ENCODE peak calls at places on chromosomes 12 and 14, in ten cellular contexts. One of them, this sample, is unnamed.

GRCh38 chr12:55057466-55057865 is 37.7 kb downstream of the NEUROD4 start:
- DNase-seq in PC-9: no peak
- DNase-seq in IMR-90: no peak
- DNase-seq in endothelial cell: peak; percentile 30
- DNase-seq in AG09319: no peak
- DNase-seq in coronary artery: no peak
- DNase-seq in H9: no peak
- DNase-seq in foreskin keratinocyte: no peak
- DNase-seq in astrocyte of the cerebellum: no peak
- DNase-seq in stomach: no peak
- DNase-seq in this sample: no peak

GRCh38 chr12:101634724-101635123 is 40.0 kb downstream of the MYBPC1 start:
- DNase-seq in PC-9: no peak
- DNase-seq in IMR-90: no peak
- DNase-seq in endothelial cell: no peak
- DNase-seq in AG09319: no peak
- DNase-seq in coronary artery: no peak
- DNase-seq in H9: no peak
- DNase-seq in foreskin keratinocyte: no peak
- DNase-seq in astrocyte of the cerebellum: no peak
- DNase-seq in stomach: no peak
- DNase-seq in this sample: peak; percentile 56

GRCh38 chr12:81797100-81797499 is 38.0 kb upstream of the PPFIA2 start:
- DNase-seq in PC-9: no peak
- DNase-seq in IMR-90: no peak
- DNase-seq in endothelial cell: no peak
- DNase-seq in AG09319: no peak
- DNase-seq in coronary artery: no peak
- DNase-seq in H9: no peak
- DNase-seq in foreskin keratinocyte: no peak
- DNase-seq in astrocyte of the cerebellum: no peak
- DNase-seq in stomach: no peak
- DNase-seq in this sample: no peak

GRCh38 chr14:92885279-92886061 is 37.5 kb upstream of the CHGA start:
- DNase-seq in PC-9: no peak
- DNase-seq in IMR-90: no peak
- DNase-seq in endothelial cell: no peak
- DNase-seq in AG09319: no peak
- DNase-seq in coronary artery: no peak
- DNase-seq in H9: no peak
- DNase-seq in foreskin keratinocyte: no peak
- DNase-seq in astrocyte of the cerebellum: no peak
- DNase-seq in stomach: no peak
- DNase-seq in this sample: no peak

GRCh38 chr12:19624401-19624930 is 185.2 kb downstream of the AEBP2 start:
- DNase-seq in PC-9: no peak
- DNase-seq in IMR-90: no peak
- DNase-seq in endothelial cell: no peak
- DNase-seq in AG09319: no peak
- DNase-seq in coronary artery: no peak
- DNase-seq in H9: no peak
- DNase-seq in foreskin keratinocyte: no peak
- DNase-seq in astrocyte of the cerebellum: peak; percentile 32
- DNase-seq in stomach: no peak
- DNase-seq in this sample: no peak

GRCh38 chr12:10165421-10165820 is 6.5 kb downstream of the OLR1 start:
- DNase-seq in PC-9: no peak
- DNase-seq in IMR-90: no peak
- DNase-seq in endothelial cell: no peak
- DNase-seq in AG09319: no peak
- DNase-seq in coronary artery: no peak
- DNase-seq in H9: no peak
- DNase-seq in foreskin keratinocyte: no peak
- DNase-seq in astrocyte of the cerebellum: no peak
- DNase-seq in stomach: no peak
- DNase-seq in this sample: no peak

GRCh38 chr12:124909831-124910560 is 4.5 kb downstream of the UBC start:
- DNase-seq in PC-9: no peak
- DNase-seq in IMR-90: peak; percentile 48
- DNase-seq in endothelial cell: no peak
- DNase-seq in AG09319: no peak
- DNase-seq in coronary artery: no peak
- DNase-seq in H9: no peak
- DNase-seq in foreskin keratinocyte: peak; percentile 89
- DNase-seq in astrocyte of the cerebellum: no peak
- DNase-seq in stomach: no peak
- DNase-seq in this sample: no peak

GRCh38 chr12:14903386-14904098 is 17.9 kb upstream of the MGP start:
- DNase-seq in PC-9: no peak
- DNase-seq in IMR-90: no peak
- DNase-seq in endothelial cell: no peak
- DNase-seq in AG09319: no peak
- DNase-seq in coronary artery: no peak
- DNase-seq in H9: no peak
- DNase-seq in foreskin keratinocyte: no peak
- DNase-seq in astrocyte of the cerebellum: no peak
- DNase-seq in stomach: no peak
- DNase-seq in this sample: no peak

GRCh38 chr12:12022306-12022931 is 48.3 kb upstream of the BCL2L14 start:
- DNase-seq in PC-9: no peak
- DNase-seq in IMR-90: no peak
- DNase-seq in endothelial cell: no peak
- DNase-seq in AG09319: no peak
- DNase-seq in coronary artery: no peak
- DNase-seq in H9: no peak
- DNase-seq in foreskin keratinocyte: no peak
- DNase-seq in astrocyte of the cerebellum: no peak
- DNase-seq in stomach: no peak
- DNase-seq in this sample: no peak

GRCh38 chr14:57408634-57409033 is 18.2 kb downstream of the NAA30 start:
- DNase-seq in PC-9: no peak
- DNase-seq in IMR-90: no peak
- DNase-seq in endothelial cell: no peak
- DNase-seq in AG09319: no peak
- DNase-seq in coronary artery: no peak
- DNase-seq in H9: no peak
- DNase-seq in foreskin keratinocyte: no peak
- DNase-seq in astrocyte of the cerebellum: no peak
- DNase-seq in stomach: no peak
- DNase-seq in this sample: no peak

GRCh38 chr12:105330283-105330937 is at the start of gene C12orf75:
- DNase-seq in PC-9: no peak
- DNase-seq in IMR-90: peak; percentile 68
- DNase-seq in endothelial cell: peak; percentile 78
- DNase-seq in AG09319: no peak
- DNase-seq in coronary artery: no peak
- DNase-seq in H9: peak; percentile 93
- DNase-seq in foreskin keratinocyte: no peak
- DNase-seq in astrocyte of the cerebellum: peak; percentile 34
- DNase-seq in stomach: peak; percentile 83
- DNase-seq in this sample: peak; percentile 95

GRCh38 chr12:120964298-120964697 is 14.0 kb upstream of the HNF1A start:
- DNase-seq in PC-9: no peak
- DNase-seq in IMR-90: no peak
- DNase-seq in endothelial cell: no peak
- DNase-seq in AG09319: no peak
- DNase-seq in coronary artery: no peak
- DNase-seq in H9: no peak
- DNase-seq in foreskin keratinocyte: no peak
- DNase-seq in astrocyte of the cerebellum: no peak
- DNase-seq in stomach: no peak
- DNase-seq in this sample: no peak

GRCh38 chr14:93160353-93160801 is 24.3 kb downstream of the MOAP1 start:
- DNase-seq in PC-9: no peak
- DNase-seq in IMR-90: no peak
- DNase-seq in endothelial cell: no peak
- DNase-seq in AG09319: no peak
- DNase-seq in coronary artery: no peak
- DNase-seq in H9: peak; percentile 54
- DNase-seq in foreskin keratinocyte: no peak
- DNase-seq in astrocyte of the cerebellum: no peak
- DNase-seq in stomach: no peak
- DNase-seq in this sample: no peak

GRCh38 chr12:117101953-117102833 is 3.0 kb upstream of the TESC start:
- DNase-seq in PC-9: no peak
- DNase-seq in IMR-90: no peak
- DNase-seq in endothelial cell: no peak
- DNase-seq in AG09319: no peak
- DNase-seq in coronary artery: no peak
- DNase-seq in H9: no peak
- DNase-seq in foreskin keratinocyte: no peak
- DNase-seq in astrocyte of the cerebellum: no peak
- DNase-seq in stomach: no peak
- DNase-seq in this sample: no peak

GRCh38 chr12:131092911-131093901 is 139.5 kb downstream of the ADGRD1 start:
- DNase-seq in PC-9: no peak
- DNase-seq in IMR-90: no peak
- DNase-seq in endothelial cell: no peak
- DNase-seq in AG09319: no peak
- DNase-seq in coronary artery: peak; percentile 62
- DNase-seq in H9: peak; percentile 24
- DNase-seq in foreskin keratinocyte: no peak
- DNase-seq in astrocyte of the cerebellum: peak; percentile 4
- DNase-seq in stomach: no peak
- DNase-seq in this sample: peak; percentile 68

DNA sequence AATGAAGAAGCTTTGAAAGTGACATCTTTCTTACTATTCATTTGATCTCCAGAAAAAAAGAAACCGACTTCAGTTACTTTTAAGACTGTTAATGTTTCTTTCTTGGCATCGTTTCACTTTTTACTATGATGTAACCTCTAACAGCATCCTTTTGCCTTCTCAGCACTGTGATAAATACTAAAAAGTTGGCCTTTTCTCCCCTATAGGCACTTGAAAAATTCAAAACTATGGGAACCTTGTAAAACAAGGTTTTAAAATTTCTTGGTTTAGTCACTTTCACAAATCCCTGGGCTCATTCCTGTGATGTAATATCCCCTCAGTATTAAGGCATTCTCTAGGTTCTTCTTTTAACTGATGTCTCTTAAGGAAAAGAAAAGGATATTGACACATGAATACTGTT is 281.8 kb downstream of the EGLN3 start:
- DNase-seq in PC-9: no peak
- DNase-seq in IMR-90: no peak
- DNase-seq in endothelial cell: no peak
- DNase-seq in AG09319: no peak
- DNase-seq in coronary artery: no peak
- DNase-seq in H9: no peak
- DNase-seq in foreskin keratinocyte: no peak
- DNase-seq in astrocyte of the cerebellum: no peak
- DNase-seq in stomach: no peak
- DNase-seq in this sample: no peak
- TF ChIP-seq CTCF in PC-9: no peak
- TF ChIP-seq CTCF in IMR-90: no peak
- TF ChIP-seq CTCF in endothelial cell: no peak
- TF ChIP-seq CTCF in AG09319: no peak
- TF ChIP-seq CTCF in coronary artery: no peak
- TF ChIP-seq CTCF in H9: no peak
- TF ChIP-seq CTCF in foreskin keratinocyte: no peak
- TF ChIP-seq CTCF in astrocyte of the cerebellum: no peak
- TF ChIP-seq CTCF in stomach: no peak
- TF ChIP-seq CTCF in this sample: no peak

DNA sequence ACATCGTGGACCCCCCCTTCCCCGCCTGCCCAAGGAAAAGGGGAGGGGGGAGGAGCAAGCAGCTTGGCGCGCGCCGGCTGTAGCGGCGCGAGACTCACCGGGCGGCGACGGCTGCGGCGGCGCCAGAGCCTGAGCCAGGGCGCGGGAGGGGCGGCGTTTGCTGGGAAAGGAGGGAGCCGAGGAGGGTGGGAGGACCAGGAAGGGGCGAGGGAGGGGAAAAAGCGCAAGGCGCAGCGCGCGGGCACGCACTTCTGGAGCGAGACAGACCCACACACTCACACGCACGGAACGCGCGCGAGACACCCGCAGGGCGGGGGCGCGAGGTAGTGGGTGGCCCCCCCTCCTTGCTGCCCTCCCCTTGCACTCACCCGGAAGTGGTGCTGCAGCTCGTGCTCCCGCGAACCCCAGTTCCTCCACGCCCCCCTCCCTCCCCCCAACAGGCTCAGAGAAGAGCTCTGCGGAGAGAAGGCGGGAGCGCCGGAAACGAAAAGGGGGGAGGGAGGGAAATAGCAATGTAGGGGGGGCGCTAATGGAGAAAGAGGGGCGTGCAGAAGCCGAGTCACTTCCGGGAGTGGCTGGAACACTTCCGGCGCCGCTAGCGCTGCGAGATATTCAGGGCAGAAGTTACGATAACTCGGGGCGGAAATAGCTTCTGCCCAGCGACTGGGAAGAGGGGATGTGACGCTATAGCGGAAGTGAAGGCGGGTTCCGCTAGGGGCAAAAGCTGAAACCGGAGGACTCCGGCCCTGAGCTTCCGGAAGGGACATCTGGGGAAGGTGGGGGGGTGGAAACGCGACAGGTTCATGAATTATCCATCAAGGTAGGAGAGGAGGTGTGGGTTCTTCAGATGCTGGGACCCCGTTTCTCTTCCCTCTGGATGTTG is at the start of gene ZNF384:
- DNase-seq in PC-9: peak; percentile 98
- DNase-seq in IMR-90: peak; percentile 99
- DNase-seq in endothelial cell: peak; percentile 88
- DNase-seq in AG09319: peak; percentile 99
- DNase-seq in coronary artery: peak; percentile 99
- DNase-seq in H9: peak; percentile 100
- DNase-seq in foreskin keratinocyte: peak; percentile 99
- DNase-seq in astrocyte of the cerebellum: peak; percentile 96
- DNase-seq in stomach: peak; percentile 97
- DNase-seq in this sample: peak; percentile 97
- TF ChIP-seq CTCF in PC-9: no peak
- TF ChIP-seq CTCF in IMR-90: no peak
- TF ChIP-seq CTCF in endothelial cell: no peak
- TF ChIP-seq CTCF in AG09319: peak; percentile 7
- TF ChIP-seq CTCF in coronary artery: peak; percentile 21
- TF ChIP-seq CTCF in H9: peak; percentile 13
- TF ChIP-seq CTCF in foreskin keratinocyte: peak; percentile 22
- TF ChIP-seq CTCF in astrocyte of the cerebellum: peak; percentile 4
- TF ChIP-seq CTCF in stomach: peak; percentile 11
- TF ChIP-seq CTCF in this sample: no peak

DNA sequence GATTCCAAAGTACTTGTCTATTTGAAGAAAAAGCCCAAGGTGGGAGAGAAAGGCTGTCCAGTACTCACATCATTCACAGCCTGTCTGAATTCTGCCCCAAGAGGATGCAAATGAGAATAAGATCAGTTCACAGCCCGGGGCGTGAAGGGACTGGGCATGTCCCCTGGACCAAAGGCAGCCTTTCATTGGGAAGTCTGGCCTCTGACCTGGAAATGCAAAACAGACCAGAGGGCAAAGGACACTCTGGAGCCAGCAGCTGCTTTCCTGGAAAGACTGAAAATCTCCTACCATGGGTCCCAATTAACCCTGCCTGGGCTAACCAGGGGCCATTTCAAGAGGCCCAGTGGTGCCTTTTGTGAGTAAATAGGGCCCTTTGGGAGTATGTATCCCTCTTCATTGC is 191.2 kb upstream of the PELI2 start:
- DNase-seq in PC-9: no peak
- DNase-seq in IMR-90: no peak
- DNase-seq in endothelial cell: no peak
- DNase-seq in AG09319: no peak
- DNase-seq in coronary artery: no peak
- DNase-seq in H9: no peak
- DNase-seq in foreskin keratinocyte: no peak
- DNase-seq in astrocyte of the cerebellum: no peak
- DNase-seq in stomach: no peak
- DNase-seq in this sample: no peak
- TF ChIP-seq CTCF in PC-9: no peak
- TF ChIP-seq CTCF in IMR-90: no peak
- TF ChIP-seq CTCF in endothelial cell: no peak
- TF ChIP-seq CTCF in AG09319: no peak
- TF ChIP-seq CTCF in coronary artery: no peak
- TF ChIP-seq CTCF in H9: no peak
- TF ChIP-seq CTCF in foreskin keratinocyte: no peak
- TF ChIP-seq CTCF in astrocyte of the cerebellum: no peak
- TF ChIP-seq CTCF in stomach: no peak
- TF ChIP-seq CTCF in this sample: no peak

GRCh38 chr12:102806110-102806509 is 110.9 kb downstream of the PAH start:
- DNase-seq in PC-9: no peak
- DNase-seq in IMR-90: no peak
- DNase-seq in endothelial cell: no peak
- DNase-seq in AG09319: no peak
- DNase-seq in coronary artery: no peak
- DNase-seq in H9: no peak
- DNase-seq in foreskin keratinocyte: no peak
- DNase-seq in astrocyte of the cerebellum: no peak
- DNase-seq in stomach: no peak
- DNase-seq in this sample: no peak
- TF ChIP-seq CTCF in PC-9: no peak
- TF ChIP-seq CTCF in IMR-90: no peak
- TF ChIP-seq CTCF in endothelial cell: no peak
- TF ChIP-seq CTCF in AG09319: no peak
- TF ChIP-seq CTCF in coronary artery: no peak
- TF ChIP-seq CTCF in H9: no peak
- TF ChIP-seq CTCF in foreskin keratinocyte: no peak
- TF ChIP-seq CTCF in astrocyte of the cerebellum: no peak
- TF ChIP-seq CTCF in stomach: no peak
- TF ChIP-seq CTCF in this sample: no peak